ENCODE peak calls at places on chromosomes 12 and 14, in six cellular contexts. W is prostate gland, Y is K562, P is stomach, U is esophagus muscularis mucosa, L is GM23338. T is an unnamed sample.

GRCh38 chr12:50934981-50935807 is 17.1 kb upstream of the HIGD1C start:
- DNase-seq in P (no peak), L (no peak), U (no peak), Y (no peak), W (no peak), T (no peak)

GRCh38 chr12:12714276-12715001 is 2.7 kb upstream of the CDKN1B start:
- DNase-seq in U (peak; percentile 80), L (peak; percentile 71), P (peak; percentile 54), Y (no peak), W (peak; percentile 59), T (no peak)

GRCh38 chr12:104063712-104064030 is 660 bp upstream of the HCFC2 start:
- DNase-seq in P (no peak), L (no peak), Y (no peak), U (no peak), W (peak; percentile 10), T (no peak)

GRCh38 chr14:57493467-57494181 is at the start of gene CCDC198:
- DNase-seq in U (no peak), Y (no peak), W (no peak), L (peak; percentile 12), P (no peak), T (no peak)

GRCh38 chr12:4036872-4037271 is 163.7 kb upstream of the PARP11 start:
- DNase-seq in Y (no peak), P (no peak), W (no peak), U (no peak), L (no peak), T (no peak)

GRCh38 chr12:50542448-50542847 is 37.7 kb downstream of the DIP2B start:
- DNase-seq in W (no peak), P (no peak), U (no peak), L (no peak), Y (no peak), T (no peak)

GRCh38 chr14:93894992-93895391 is 32.2 kb upstream of the FAM181A start:
- DNase-seq in Y (no peak), W (no peak), L (peak; percentile 67), U (no peak), P (no peak), T (no peak)

GRCh38 chr12:93226356-93226755 is 151.4 kb upstream of the NUDT4 start:
- DNase-seq in Y (no peak), U (no peak), L (no peak), P (no peak), W (no peak), T (no peak)

GRCh38 chr12:4353785-4354208 is 25.7 kb downstream of the FGF23 start:
- DNase-seq in P (no peak), W (no peak), Y (no peak), L (peak; percentile 68), U (no peak), T (no peak)

GRCh38 chr14:100895411-100895810 is 8.1 kb downstream of the RTL1 start:
- DNase-seq in P (no peak), U (no peak), L (no peak), W (no peak), Y (no peak), T (no peak)

GRCh38 chr14:45699451-45699850 is 446.4 kb upstream of the MIS18BP1 start:
- DNase-seq in W (no peak), Y (no peak), P (no peak), U (no peak), L (no peak), T (no peak)

GRCh38 chr14:22432348-22432976 is 156.6 kb downstream of the DAD1 start:
- DNase-seq in Y (no peak), W (peak; percentile 68), P (peak; percentile 65), L (peak; percentile 16), U (no peak), T (no peak)

GRCh38 chr12:64672925-64673409 is 62.7 kb downstream of the RASSF3 start:
- DNase-seq in L (no peak), W (no peak), U (no peak), Y (no peak), P (peak; percentile 84), T (no peak)

GRCh38 chr14:57943038-57943437 is 77.1 kb upstream of the SLC35F4 start:
- DNase-seq in W (no peak), Y (no peak), L (no peak), P (no peak), U (no peak), T (no peak)

GRCh38 chr12:53803703-53804102 is 51.9 kb upstream of the CISTR start:
- DNase-seq in Y (no peak), W (no peak), P (no peak), L (peak; percentile 31), U (no peak), T (no peak)

GRCh38 chr12:114984641-114985041 is 300.7 kb upstream of the TBX3 start:
- DNase-seq in Y (no peak), P (no peak), W (no peak), U (no peak), L (no peak), T (no peak)

GRCh38 chr14:50758945-50759344 is 72.0 kb downstream of the NIN start:
- DNase-seq in L (no peak), U (no peak), Y (no peak), W (no peak), P (no peak), T (no peak)

GRCh38 chr12:22406622-22407021 is 72.1 kb upstream of the ST8SIA1 start:
- DNase-seq in L (no peak), U (no peak), Y (no peak), P (no peak), W (no peak), T (no peak)

GRCh38 chr12:26318661-26319068 is 123.3 kb downstream of the SSPN start:
- DNase-seq in Y (peak; percentile 32), W (no peak), L (no peak), P (no peak), U (no peak), T (peak; percentile 78)

GRCh38 chr14:96806836-96807235 is 9.7 kb downstream of the VRK1 start:
- DNase-seq in U (no peak), P (no peak), W (no peak), Y (no peak), L (no peak), T (no peak)

GRCh38 chr12:128079476-128079875 is 187.5 kb upstream of the TMEM132C start:
- DNase-seq in L (no peak), P (no peak), U (no peak), W (no peak), Y (no peak), T (no peak)

GRCh38 chr12:106871477-106871876 is 84.2 kb upstream of the TMEM263 start:
- DNase-seq in U (no peak), L (no peak), Y (no peak), W (no peak), P (no peak), T (no peak)

GRCh38 chr14:89406941-89407340 is 10.1 kb downstream of the FOXN3 start:
- DNase-seq in P (no peak), L (no peak), Y (no peak), W (no peak), U (no peak), T (no peak)

GRCh38 chr14:89407856-89408255 is 9.2 kb downstream of the FOXN3 start:
- DNase-seq in U (no peak), P (no peak), W (no peak), L (no peak), Y (no peak), T (no peak)

GRCh38 chr14:89408907-89409675 is 7.9 kb downstream of the FOXN3 start:
- DNase-seq in L (no peak), U (no peak), Y (no peak), W (peak; percentile 62), P (no peak), T (no peak)

GRCh38 chr14:89411976-89412375 is 5.1 kb downstream of the FOXN3 start:
- DNase-seq in Y (no peak), W (no peak), P (no peak), U (no peak), L (no peak), T (peak; percentile 52)

GRCh38 chr14:89409961-89410360 is 7.1 kb downstream of the FOXN3 start:
- DNase-seq in P (no peak), Y (no peak), U (no peak), L (no peak), W (no peak), T (peak; percentile 52)
- H3K36me3 ChIP-seq in P (peaks cover 31% of the 10 kb centered on the region), Y (no peaks in the 10 kb centered on the region), U (peaks cover 28% of the 10 kb centered on the region), L (peaks cover 33% of the 10 kb centered on the region), W (no peaks in the 10 kb centered on the region), T (peaks cover 17% of the 10 kb centered on the region)

DNA sequence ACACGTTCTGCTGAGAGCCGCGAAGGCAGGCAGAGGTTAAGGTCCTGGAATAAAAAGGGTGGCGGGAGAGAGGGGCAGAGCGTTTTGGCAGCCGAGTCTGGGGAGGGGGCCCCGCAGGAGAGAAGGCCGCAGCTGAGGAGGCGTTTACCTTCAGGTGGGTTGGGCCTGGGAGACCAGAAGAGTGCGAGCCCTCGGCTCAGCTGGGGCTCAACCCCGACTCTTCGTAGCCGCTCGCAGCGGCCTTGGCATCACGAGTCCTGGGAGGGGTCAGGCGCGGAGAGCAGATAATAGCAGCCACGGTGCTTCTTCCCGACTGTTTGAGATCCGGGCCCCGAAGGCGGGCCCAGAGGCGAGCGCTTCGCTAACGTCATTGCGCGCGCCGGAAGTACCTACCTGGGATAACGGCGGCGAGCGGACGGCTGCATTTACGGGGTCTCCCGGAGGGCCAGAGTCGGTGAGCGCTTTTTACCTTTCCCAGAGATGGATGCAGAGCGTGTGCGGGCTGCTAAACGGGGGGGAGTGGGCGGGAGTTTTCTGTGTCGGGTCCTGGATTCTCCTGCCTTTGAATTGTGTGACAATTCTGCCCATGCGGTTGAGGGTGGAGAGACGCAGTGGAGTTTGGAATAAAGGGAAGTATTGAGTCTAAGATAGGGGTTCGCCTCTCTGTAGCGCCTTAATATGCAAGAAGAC is at the start of the genes PPHLN1 and ZCRB1:
- DNase-seq in L (peak; percentile 95), U (peak; percentile 96), Y (peak; percentile 80), P (peak; percentile 83), W (peak; percentile 84), T (peak; percentile 90)
- H3K4me1 ChIP-seq in L (peaks cover 18% of the 10 kb centered on the region), U (peaks cover 18% of the 10 kb centered on the region), Y (peaks cover 10% of the 10 kb centered on the region), P (peaks cover 64% of the 10 kb centered on the region), W (peaks cover 8% of the 10 kb centered on the region), T (peaks cover 34% of the 10 kb centered on the region)

GRCh38 chr12:71000748-71001147 is 80.2 kb upstream of the PTPRR start:
- DNase-seq in U (no peak), L (no peak), P (no peak), Y (no peak), W (no peak), T (no peak)

GRCh38 chr12:71005166-71005565 is 84.6 kb upstream of the PTPRR start:
- DNase-seq in U (no peak), L (no peak), Y (no peak), W (no peak), P (no peak), T (no peak)

GRCh38 chr12:71004578-71004977 is 84.0 kb upstream of the PTPRR start:
- DNase-seq in L (no peak), Y (no peak), W (no peak), U (no peak), P (no peak), T (no peak)

GRCh38 chr12:70994217-70994788 is 73.8 kb upstream of the PTPRR start:
- DNase-seq in P (no peak), L (no peak), W (peak; percentile 15), U (no peak), Y (no peak), T (no peak)

GRCh38 chr12:71000255-71000654 is 79.7 kb upstream of the PTPRR start:
- DNase-seq in L (no peak), P (no peak), W (no peak), U (no peak), Y (no peak), T (no peak)
- TF ChIP-seq POLR2AphosphoS5 in L (no peak), P (no peak), W (no peak), U (no peak), Y (no peak), T (no peak)

DNA sequence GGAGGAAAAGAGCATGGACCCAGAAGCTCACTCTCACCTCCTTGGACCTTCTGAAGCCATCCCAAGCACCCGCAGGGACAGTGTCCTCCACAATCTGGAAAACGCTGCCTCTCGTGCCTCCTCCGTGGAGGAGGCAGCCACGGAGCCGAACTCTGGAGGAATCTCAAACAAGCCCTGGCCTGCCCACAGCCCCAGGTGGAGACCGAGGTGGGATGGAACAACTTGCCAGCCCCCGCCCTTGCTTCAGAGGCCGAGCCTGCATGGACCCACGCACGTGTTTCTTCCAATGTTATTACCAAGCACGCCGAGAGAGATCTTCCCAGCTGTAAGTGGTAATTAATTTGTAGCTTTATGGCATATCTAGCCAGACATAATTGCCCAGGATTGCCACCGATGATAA is 61.3 kb downstream of the SCARB1 start:
- DNase-seq in L (no peak), W (no peak), P (no peak), U (no peak), Y (no peak), T (no peak)
- H3K36me3 ChIP-seq in L (no peaks in the 10 kb centered on the region), W (no peaks in the 10 kb centered on the region), P (peaks cover 47% of the 10 kb centered on the region), U (peaks cover 36% of the 10 kb centered on the region), Y (peaks cover 92% of the 10 kb centered on the region), T (peaks cover 10% of the 10 kb centered on the region)

T was measured in suprapubic skin.